ENCODE peak calls at places on chromosome 21, in four cellular contexts. A is GM12878, R is WTC11, M is HepG2. Z is an unnamed sample.

GRCh38 chr21:44574457-44575306 is 1.2 kb downstream of the KRTAP10-4 start:
- DNase-seq in A (no peak), M (peak; percentile 86), R (no peak), Z (no peak)

GRCh38 chr21:36156815-36157670 is at the start of gene DOP1B:
- DNase-seq in M (no peak), R (peak; percentile 45), A (no peak), Z (peak; percentile 80)

GRCh38 chr21:15592271-15592860 is 137.4 kb upstream of the USP25 start:
- DNase-seq in R (no peak), M (peak; percentile 44), A (no peak), Z (peak; percentile 54)

GRCh38 chr21:23861908-23862504 is 1745.3 kb downstream of the MRPL39 start:
- DNase-seq in R (no peak), M (no peak), A (no peak), Z (no peak)

GRCh38 chr21:44996501-44996921 is 56.7 kb downstream of the SLX9 start:
- DNase-seq in M (peak; percentile 24), R (no peak), A (no peak), Z (no peak)

GRCh38 chr21:44364151-44365053 is 11.0 kb downstream of the TRPM2 start:
- DNase-seq in A (no peak), R (no peak), M (no peak), Z (no peak)

GRCh38 chr21:20946701-20947100 is 51.5 kb upstream of the NCAM2 start:
- DNase-seq in M (no peak), A (no peak), R (no peak), Z (no peak)

GRCh38 chr21:39251326-39251725 is 62.1 kb downstream of the BRWD1 start:
- DNase-seq in A (no peak), M (no peak), R (no peak), Z (no peak)

GRCh38 chr21:44706026-44706705 is 5.2 kb downstream of the TSPEAR start:
- DNase-seq in A (no peak), R (no peak), M (no peak), Z (no peak)

GRCh38 chr21:26758083-26758861 is 86.9 kb downstream of the ADAMTS1 start:
- DNase-seq in M (no peak), R (no peak), A (no peak), Z (no peak)

GRCh38 chr21:33587792-33588484 is 546 bp downstream of the DONSON start:
- DNase-seq in M (no peak), R (peak; percentile 26), A (no peak), Z (peak; percentile 63)

GRCh38 chr21:45175326-45176085 is 101.1 kb downstream of the ADARB1 start:
- DNase-seq in M (no peak), A (no peak), R (no peak), Z (no peak)

GRCh38 chr21:29938968-29939858 is 583 bp downstream of the GRIK1 start:
- DNase-seq in A (no peak), M (no peak), R (peak; percentile 53), Z (no peak)

GRCh38 chr21:45421071-45421845 is 16.3 kb downstream of the COL18A1 start:
- DNase-seq in A (no peak), R (no peak), M (no peak), Z (no peak)

GRCh38 chr21:42279888-42280287 is 35.3 kb downstream of the TFF3 start:
- DNase-seq in M (no peak), R (no peak), A (no peak), Z (no peak)

GRCh38 chr21:37636152-37636860 is 269.7 kb downstream of the DYRK1A start:
- DNase-seq in M (no peak), R (no peak), A (no peak), Z (no peak)

GRCh38 chr21:25582888-25583287 is 24.4 kb downstream of the MRPL39 start:
- DNase-seq in A (no peak), R (no peak), M (no peak), Z (no peak)

GRCh38 chr21:25126564-25126963 is 480.7 kb downstream of the MRPL39 start:
- DNase-seq in A (no peak), M (no peak), R (no peak), Z (no peak)

GRCh38 chr21:41369105-41369914 is 7.5 kb downstream of the MX2 start:
- DNase-seq in R (peak; percentile 64), A (peak; percentile 42), M (peak; percentile 40), Z (no peak)

GRCh38 chr21:15272591-15272990 is 207.8 kb upstream of the NRIP1 start:
- DNase-seq in R (no peak), A (no peak), M (no peak), Z (no peak)

GRCh38 chr21:20617130-20617529 is 381.1 kb upstream of the NCAM2 start:
- DNase-seq in A (no peak), M (no peak), R (no peak), Z (no peak)

GRCh38 chr21:42219606-42220137 is 732 bp downstream of the ABCG1 start:
- DNase-seq in R (peak; percentile 41), A (no peak), M (no peak), Z (no peak)

GRCh38 chr21:43597052-43597451 is 62.2 kb downstream of the HSF2BP start:
- DNase-seq in R (no peak), M (peak; percentile 69), A (no peak), Z (no peak)

GRCh38 chr21:38498057-38498833 is at the start of gene ERG:
- DNase-seq in A (no peak), R (no peak), M (no peak), Z (no peak)

GRCh38 chr21:20570824-20571232 is 427.4 kb upstream of the NCAM2 start:
- DNase-seq in M (no peak), R (peak; percentile 47), A (no peak), Z (peak; percentile 23)

GRCh38 chr21:34360488-34361241 is 3.1 kb upstream of the KCNE2 start:
- DNase-seq in A (no peak), M (no peak), R (no peak), Z (no peak)

GRCh38 chr21:42200906-42201614 is 17.9 kb upstream of the ABCG1 start:
- DNase-seq in M (no peak), R (no peak), A (no peak), Z (no peak)

GRCh38 chr21:36092676-36093075 is 22.9 kb downstream of the CBR1 start:
- DNase-seq in A (no peak), M (no peak), R (no peak), Z (peak; percentile 3)

GRCh38 chr21:32004281-32004680 is 131.5 kb downstream of the HUNK start:
- DNase-seq in M (no peak), R (no peak), A (no peak), Z (no peak)

GRCh38 chr21:32009263-32009662 is 136.4 kb downstream of the HUNK start:
- DNase-seq in M (no peak), R (no peak), A (no peak), Z (no peak)

GRCh38 chr21:32008714-32009113 is 135.9 kb downstream of the HUNK start:
- DNase-seq in R (no peak), A (no peak), M (no peak), Z (no peak)

DNA sequence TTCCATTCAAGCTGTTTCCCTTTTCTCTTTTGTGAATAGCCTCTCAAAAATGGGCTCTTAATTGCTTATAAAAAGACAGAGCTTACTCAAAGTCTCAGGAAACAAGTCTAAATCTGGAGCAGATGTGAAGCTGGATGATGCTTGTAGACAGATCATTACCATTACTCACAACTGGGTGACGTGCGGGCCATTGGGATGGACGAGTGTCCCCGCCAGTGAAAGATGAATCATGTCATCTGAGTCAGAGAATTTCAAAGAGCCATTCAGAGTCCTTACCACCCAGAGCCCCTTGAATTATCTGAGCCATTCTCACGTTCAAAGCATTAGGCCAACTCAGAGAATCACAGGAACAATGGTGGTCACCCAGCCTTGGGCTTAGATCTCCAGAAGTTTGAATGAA is 134.6 kb downstream of the HUNK start:
- DNase-seq in R (no peak), A (no peak), M (no peak), Z (no peak)
- TF ChIP-seq CREM in R (no peak), A (no peak), M (no peak), Z (no peak)

GRCh38 chr21:46545911-46546310 is 59.0 kb downstream of the S100B start:
- DNase-seq in R (no peak), M (no peak), A (no peak), Z (no peak)

GRCh38 chr21:46544003-46544402 is 60.9 kb downstream of the S100B start:
- DNase-seq in R (no peak), M (no peak), A (no peak), Z (no peak)

GRCh38 chr21:46544824-46545223 is 60.1 kb downstream of the S100B start:
- DNase-seq in A (no peak), R (no peak), M (no peak), Z (no peak)

GRCh38 chr21:46546799-46547198 is 58.1 kb downstream of the S100B start:
- DNase-seq in R (no peak), A (no peak), M (no peak), Z (no peak)

DNA sequence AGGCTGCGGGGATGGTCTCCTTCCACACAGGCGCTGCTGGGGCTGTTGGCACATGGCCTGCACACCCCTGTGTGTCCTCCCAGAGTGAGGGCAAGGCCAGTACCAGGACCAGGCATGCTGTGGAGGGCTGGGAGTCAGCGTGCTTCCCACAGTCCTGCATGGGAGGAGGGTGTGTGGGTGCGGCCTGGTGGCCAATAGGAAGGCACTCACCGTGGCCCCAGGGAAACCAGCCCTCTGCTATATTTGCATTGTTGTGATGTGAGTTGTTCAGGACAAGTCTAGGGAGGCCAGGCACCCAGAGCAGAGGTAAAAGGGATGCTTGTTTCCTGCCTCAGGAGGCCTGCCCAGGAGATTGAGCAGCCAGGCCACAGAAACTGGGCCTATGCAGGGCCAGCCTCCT is 59.5 kb downstream of the S100B start:
- DNase-seq in A (no peak), R (no peak), M (no peak), Z (no peak)
- TF ChIP-seq CREM in A (no peak), R (no peak), M (no peak), Z (no peak)

DNA sequence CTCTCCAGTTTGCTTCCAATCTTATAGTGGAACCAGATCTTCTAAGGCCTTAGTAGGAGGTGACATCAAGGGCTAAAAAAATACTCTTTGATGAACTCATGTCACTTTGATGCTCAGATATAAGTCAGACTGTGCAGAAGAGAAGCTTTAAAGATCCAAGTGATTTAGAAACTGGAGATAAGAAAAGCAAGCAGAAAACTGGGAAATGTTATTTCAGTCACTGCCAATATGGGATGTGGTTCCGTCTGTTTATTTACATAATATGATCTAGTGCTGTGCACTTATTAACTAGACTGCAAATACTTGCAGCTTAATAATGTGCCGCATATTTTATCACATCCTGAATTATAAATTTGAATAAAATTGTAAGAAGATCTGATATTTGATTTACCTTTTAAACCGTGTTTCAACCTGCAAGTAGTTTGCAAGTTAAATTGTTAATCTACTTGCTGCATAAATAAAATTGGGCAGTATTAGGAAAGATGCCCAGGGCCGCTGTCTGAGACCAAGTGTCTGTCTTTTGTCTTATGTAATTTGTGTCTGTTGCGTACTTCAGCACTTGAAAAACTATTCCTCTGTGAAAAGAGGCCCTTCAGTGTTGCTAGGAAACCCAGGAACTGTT is 29.6 kb downstream of the CXADR start:
- DNase-seq in M (peak; percentile 94), R (no peak), A (no peak), Z (no peak)
- TF ChIP-seq CREM in M (no peak), R (no peak), A (no peak), Z (no peak)

GRCh38 chr21:17613242-17613676 is 558 bp upstream of the BTG3 start:
- DNase-seq in R (no peak), M (no peak), A (no peak), Z (no peak)
- TF ChIP-seq CREM in R (no peak), M (no peak), A (no peak), Z (no peak)

Z was measured in K562.